ENCODE peak calls at places on chromosome 7, in six cellular contexts. W, N, J, P, K and I are unnamed samples.

GRCh38 chr7:127702253-127702652 is 50.3 kb downstream of the SND1 start:
- DNase-seq in N (no peak), W (no peak), K (no peak), J (no peak), P (no peak), I (no peak)

GRCh38 chr7:27189560-27190283 is 4.7 kb upstream of the HOXA11 start:
- DNase-seq in W (no peak), K (no peak), N (no peak), J (no peak), P (no peak), I (no peak)

GRCh38 chr7:66921396-66921917 is 432 bp downstream of the TMEM248 start:
- DNase-seq in K (no peak), N (peak), W (peak), J (no peak), P (peak), I (no peak)

GRCh38 chr7:28808786-28809533 is 149.2 kb downstream of the TRIL start:
- DNase-seq in N (no peak), K (no peak), P (no peak), J (no peak), W (peak), I (peak)

GRCh38 chr7:19519443-19519977 is 189.3 kb downstream of the POLR1F start:
- DNase-seq in N (peak), J (no peak), W (peak), P (no peak), K (no peak), I (no peak)

GRCh38 chr7:68680235-68680872 is 917.9 kb upstream of the AUTS2 start:
- DNase-seq in W (no peak), N (no peak), J (no peak), K (no peak), P (no peak), I (no peak)

GRCh38 chr7:4151926-4152549 is 530.1 kb upstream of the FOXK1 start:
- DNase-seq in W (no peak), P (no peak), J (no peak), N (no peak), K (no peak), I (no peak)

GRCh38 chr7:11343818-11344413 is 370.2 kb downstream of the PHF14 start:
- DNase-seq in J (no peak), K (no peak), P (peak), W (peak), N (peak), I (peak)

GRCh38 chr7:96273716-96274115 is 48.2 kb downstream of the SLC25A13 start:
- DNase-seq in W (no peak), J (no peak), N (no peak), P (no peak), K (no peak), I (no peak)

GRCh38 chr7:127239814-127240213 is 12.9 kb downstream of the GRM8 start:
- DNase-seq in W (no peak), P (peak), N (no peak), J (no peak), K (no peak), I (no peak)

GRCh38 chr7:152081088-152081487 is 55.6 kb downstream of the GALNT11 start:
- DNase-seq in N (no peak), K (no peak), W (no peak), J (no peak), P (peak), I (no peak)

GRCh38 chr7:50266893-50267386 is 37.6 kb upstream of the IKZF1 start:
- DNase-seq in W (no peak), J (no peak), N (no peak), P (no peak), K (no peak), I (no peak)

GRCh38 chr7:101507791-101508252 is 121.3 kb downstream of the MYL10 start:
- DNase-seq in N (peak), J (peak), K (no peak), P (peak), W (peak), I (peak)

GRCh38 chr7:234041-234711 is 41.8 kb downstream of the FAM20C start:
- DNase-seq in W (no peak), P (peak), N (no peak), J (no peak), K (no peak), I (no peak)

GRCh38 chr7:116317907-116318306 is 107.6 kb downstream of the TES start:
- DNase-seq in W (no peak), K (no peak), P (no peak), J (no peak), N (no peak), I (no peak)

GRCh38 chr7:151687523-151688235 is 168.0 kb upstream of the RHEB start:
- DNase-seq in P (peak), J (no peak), K (peak), N (peak), W (peak), I (no peak)

GRCh38 chr7:18680576-18680975 is 185.0 kb downstream of the HDAC9 start:
- DNase-seq in P (no peak), K (no peak), J (no peak), N (no peak), W (no peak), I (no peak)

GRCh38 chr7:39624202-39624807 is 933 bp downstream of the RALA start:
- DNase-seq in N (no peak), J (no peak), P (peak), W (peak), K (no peak), I (no peak)

GRCh38 chr7:53811555-53812079 is 730.6 kb upstream of the VSTM2A start:
- DNase-seq in W (no peak), J (no peak), P (no peak), N (no peak), K (no peak), I (no peak)

GRCh38 chr7:100887186-100887954 is 2.1 kb downstream of the UFSP1 start:
- DNase-seq in W (no peak), K (no peak), N (no peak), J (no peak), P (no peak), I (no peak)

GRCh38 chr7:39465055-39465929 is 100.9 kb upstream of the YAE1 start:
- DNase-seq in J (no peak), K (peak), N (peak), W (peak), P (peak), I (peak)

GRCh38 chr7:80060218-80060806 is 74.3 kb upstream of the GNAI1 start:
- DNase-seq in N (peak), P (peak), W (peak), K (no peak), J (no peak), I (no peak)

GRCh38 chr7:86904949-86905834 is 154.3 kb downstream of the ELAPOR2 start:
- DNase-seq in K (no peak), J (no peak), P (peak), W (peak), N (no peak), I (peak)

GRCh38 chr7:7675686-7676085 is 35.1 kb downstream of the UMAD1 start:
- DNase-seq in K (no peak), P (no peak), J (no peak), N (no peak), W (no peak), I (no peak)

GRCh38 chr7:16345979-16346958 is 75.1 kb downstream of the CRPPA start:
- DNase-seq in P (peak), N (no peak), K (peak), J (no peak), W (peak), I (no peak)

GRCh38 chr7:27576360-27576944 is 86.2 kb downstream of the HIBADH start:
- DNase-seq in J (no peak), N (peak), W (peak), P (peak), K (no peak), I (peak)

GRCh38 chr7:95684505-95684904 is 87.8 kb upstream of the DYNC1I1 start:
- DNase-seq in N (no peak), W (peak), J (no peak), P (no peak), K (no peak), I (no peak)

GRCh38 chr7:143882611-143883078 is 19.3 kb downstream of the TCAF1 start:
- DNase-seq in P (no peak), K (no peak), J (peak), W (peak), N (peak), I (peak)

GRCh38 chr7:48337012-48337621 is 165.9 kb downstream of the ABCA13 start:
- DNase-seq in N (peak), K (no peak), W (peak), J (no peak), P (peak), I (peak)
- TF ChIP-seq CTCF in N (peak), K (peak), W (peak), J (peak), P (peak), I (peak)

GRCh38 chr7:13989138-13989943 is at the start of gene ETV1:
- DNase-seq in N (peak), W (peak), J (peak), K (peak), P (peak), I (peak)
- TF ChIP-seq CTCF in N (peak), W (peak), J (peak), K (peak), P (peak), I (no peak)

GRCh38 chr7:158760936-158761335 is 56.3 kb upstream of the NCAPG2 start:
- DNase-seq in N (no peak), P (no peak), W (no peak), K (no peak), J (no peak), I (no peak)
- TF ChIP-seq CTCF in N (peak), P (peak), W (peak), K (peak), J (no peak), I (no peak)

DNA sequence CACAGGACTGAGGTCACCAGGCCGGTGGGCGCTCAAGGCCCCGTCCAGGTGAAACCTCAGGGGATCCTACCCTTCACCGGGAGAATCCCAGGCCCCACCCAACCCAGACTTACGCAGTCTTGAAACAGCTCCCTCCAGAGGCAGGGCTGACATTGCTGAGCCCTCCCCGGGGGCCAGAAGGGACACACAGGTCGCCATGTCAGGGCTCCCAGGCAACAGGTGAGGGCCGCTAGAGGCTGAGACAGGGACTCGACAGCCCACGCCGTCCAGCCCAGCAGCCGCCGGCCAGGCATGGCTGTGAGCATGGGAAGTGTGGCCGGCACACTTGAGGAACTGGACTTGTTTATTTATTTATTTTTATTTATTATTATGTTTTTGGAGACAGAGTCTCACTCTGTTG is 10.3 kb downstream of the MICALL2 start:
- DNase-seq in P (no peak), K (no peak), W (no peak), J (no peak), N (no peak), I (no peak)
- TF ChIP-seq CTCF in P (no peak), K (peak), W (no peak), J (no peak), N (no peak), I (no peak)

GRCh38 chr7:44085549-44085948 is 3.2 kb upstream of the POLM start:
- DNase-seq in P (no peak), N (no peak), K (no peak), J (no peak), W (no peak), I (no peak)
- TF ChIP-seq CTCF in P (no peak), N (no peak), K (peak), J (no peak), W (peak), I (no peak)

DNA sequence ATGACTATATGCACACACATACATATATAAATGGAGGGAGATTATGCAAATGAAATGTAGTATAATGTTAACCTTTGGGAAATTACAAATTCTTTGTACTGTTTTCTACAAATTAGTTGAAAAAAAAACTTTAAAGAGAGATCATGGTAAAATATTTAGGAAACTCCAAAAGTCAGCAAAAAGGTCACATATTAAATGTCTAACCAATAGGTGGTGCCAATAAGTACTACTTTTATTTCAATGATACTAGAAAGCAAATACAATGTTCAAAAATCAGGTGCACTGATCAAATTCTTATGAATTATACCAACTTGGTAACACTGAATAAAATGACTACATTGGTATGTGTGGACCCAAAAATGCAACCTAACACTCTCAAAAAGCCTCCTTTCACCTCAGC is 276.9 kb downstream of the DOCK4 start:
- DNase-seq in K (no peak), N (no peak), P (no peak), W (no peak), J (no peak), I (no peak)
- TF ChIP-seq CTCF in K (no peak), N (no peak), P (no peak), W (no peak), J (no peak), I (no peak)